ENCODE peak calls at places on chromosomes 16 and 17, in nine cellular contexts. H is gastrocnemius medialis, C is Peyer's patch, J is mammary epithelial cell, U is PC-3, A is uterus, B is OCI-LY7, K is tibial artery, F is body of pancreas. N is an unnamed sample. For H3K9me3, the result is how much of the 10 kb centered on the place peaks cover.

GRCh38 chr17:35640977-35641526 is 53.9 kb downstream of the AP2B1 start:
- DNase-seq in H (no peak), C (no peak), J (no peak), U (no peak), A (no peak), B (no peak), K (no peak), F (no peak), N (no peak)

GRCh38 chr16:50740747-50741146 is 1.1 kb upstream of the CYLD start:
- DNase-seq in H (no peak), C (no peak), J (peak), U (no peak), A (no peak), B (no peak), K (no peak), F (no peak), N (no peak)

GRCh38 chr17:751269-752001 is 629 bp downstream of the GEMIN4 start:
- DNase-seq in H (no peak), C (peak), J (peak), U (peak), A (no peak), B (peak), K (peak), F (peak), N (peak)

GRCh38 chr17:75876938-75877751 is 1.2 kb downstream of the TRIM47 start:
- DNase-seq in H (peak), C (peak), J (peak), U (peak), A (peak), B (peak), K (peak), F (peak), N (peak)

GRCh38 chr16:62298567-62298966 is 262.3 kb upstream of the CDH8 start:
- DNase-seq in H (no peak), C (no peak), J (no peak), U (no peak), A (no peak), B (no peak), K (no peak), F (no peak), N (no peak)

GRCh38 chr16:84020353-84020752 is 22.2 kb downstream of the SLC38A8 start:
- DNase-seq in H (no peak), C (no peak), J (no peak), U (no peak), A (no peak), B (no peak), K (no peak), F (no peak), N (no peak)

GRCh38 chr17:45895304-45895968 is 1.1 kb downstream of the MAPT start:
- DNase-seq in H (peak), C (no peak), J (peak), U (peak), A (no peak), B (no peak), K (no peak), F (peak), N (peak)

GRCh38 chr17:45277216-45277849 is 15.4 kb upstream of the SPATA32 start:
- DNase-seq in H (peak), C (peak), J (peak), U (peak), A (peak), B (peak), K (peak), F (peak), N (peak)

GRCh38 chr17:38439436-38439835 is 11.2 kb downstream of the ARHGAP23 start:
- DNase-seq in H (no peak), C (no peak), J (no peak), U (no peak), A (no peak), B (no peak), K (no peak), F (no peak), N (peak)

GRCh38 chr16:911604-912321 is 59.0 kb downstream of the LMF1 start:
- DNase-seq in H (no peak), C (no peak), J (no peak), U (no peak), A (no peak), B (no peak), K (no peak), F (no peak), N (no peak)

GRCh38 chr16:910181-910580 is 60.6 kb downstream of the LMF1 start:
- DNase-seq in H (no peak), C (no peak), J (no peak), U (no peak), A (no peak), B (no peak), K (no peak), F (no peak), N (no peak)

GRCh38 chr16:909281-910000 is 61.3 kb downstream of the LMF1 start:
- DNase-seq in H (no peak), C (no peak), J (no peak), U (no peak), A (no peak), B (no peak), K (no peak), F (no peak), N (no peak)

GRCh38 chr16:912322-912683 is 58.5 kb downstream of the LMF1 start:
- DNase-seq in H (no peak), C (no peak), J (no peak), U (no peak), A (no peak), B (no peak), K (no peak), F (no peak), N (no peak)

GRCh38 chr16:911101-911500 is 59.7 kb downstream of the LMF1 start:
- DNase-seq in H (no peak), C (no peak), J (no peak), U (no peak), A (no peak), B (no peak), K (no peak), F (no peak), N (no peak)
- H3K9me3 ChIP-seq in H (under half), C (under half), J (under half), U (under half), A (under half), B (under half), K (under half), F (under half), N (under half)

GRCh38 chr16:1089822-1090619 is 6.0 kb downstream of the C1QTNF8 start:
- DNase-seq in H (peak), C (peak), J (no peak), U (peak), A (peak), B (no peak), K (peak), F (peak), N (no peak)
- TF ChIP-seq CTCF in H (peak), C (no peak), J (no peak), U (peak), A (no peak), B (no peak), K (peak), F (no peak), N (no peak)

GRCh38 chr16:67282447-67282805 is 3.1 kb downstream of the PLEKHG4 start:
- DNase-seq in H (no peak), C (no peak), J (no peak), U (no peak), A (no peak), B (no peak), K (no peak), F (no peak), N (no peak)
- H3K27ac ChIP-seq in H (no peak), C (no peak), J (no peak), U (no peak), A (no peak), B (no peak), K (no peak), F (no peak), N (no peak)

GRCh38 chr17:72825218-72825617 is 267.3 kb downstream of the SLC39A11 start:
- DNase-seq in H (no peak), C (no peak), J (no peak), U (no peak), A (no peak), B (no peak), K (no peak), F (no peak), N (no peak)
- H3K9me3 ChIP-seq in H (under half), C (under half), J (under half), U (under half), A (under half), B (under half), K (under half), F (under half), N (under half)

GRCh38 chr17:58352018-58352842 is at the start of gene SUPT4H1:
- DNase-seq in H (peak), C (peak), J (peak), U (peak), A (peak), B (peak), K (peak), F (peak), N (peak)
- TF ChIP-seq CTCF in H (no peak), C (peak), J (no peak), U (no peak), A (peak), B (no peak), K (peak), F (no peak), N (no peak)

N was measured in WERI-Rb-1.